ENCODE peak calls at places on chromosomes 11 and 22, in eight cellular contexts. W, E, T, P, C, Y, Q and A are unnamed samples.

GRCh38 chr11:130209944-130210854 is 50.6 kb downstream of the ST14 start:
- DNase-seq in Q (no peak), T (no peak), P (no peak), E (no peak), C (no peak), W (no peak), Y (no peak), A (no peak)

GRCh38 chr22:49369726-49370717 is 457.7 kb downstream of the BRD1 start:
- DNase-seq in Y (no peak), P (no peak), Q (no peak), C (no peak), E (no peak), T (no peak), W (no peak), A (no peak)

GRCh38 chr11:83612891-83613766 is 327.0 kb upstream of the CCDC90B start:
- DNase-seq in P (peak), Y (no peak), C (no peak), E (no peak), T (no peak), Q (no peak), W (no peak), A (no peak)

GRCh38 chr11:125621995-125622394 is 3.0 kb upstream of the CHEK1 start:
- DNase-seq in E (no peak), W (no peak), Y (no peak), Q (no peak), T (no peak), C (no peak), P (no peak), A (no peak)

GRCh38 chr11:2581931-2582435 is 117.8 kb downstream of the KCNQ1OT1 start:
- DNase-seq in T (no peak), C (peak), W (no peak), E (no peak), Q (no peak), Y (no peak), P (no peak), A (peak)

GRCh38 chr11:118223576-118223975 is 1.2 kb downstream of the JAML start:
- DNase-seq in T (no peak), Q (no peak), P (no peak), E (no peak), C (no peak), Y (no peak), W (no peak), A (no peak)

GRCh38 chr22:25919452-25919851 is 177.5 kb downstream of the MYO18B start:
- DNase-seq in E (no peak), P (no peak), T (no peak), Q (no peak), C (no peak), Y (no peak), W (no peak), A (no peak)

GRCh38 chr11:28835790-28836189 is 727.6 kb downstream of the METTL15 start:
- DNase-seq in P (no peak), W (no peak), C (no peak), Y (no peak), E (no peak), T (no peak), Q (no peak), A (no peak)

GRCh38 chr11:129372609-129373488 is 2.8 kb upstream of the BARX2 start:
- DNase-seq in Q (no peak), C (no peak), T (no peak), W (no peak), Y (no peak), P (no peak), E (no peak), A (no peak)

GRCh38 chr22:47449508-47450270 is 687.2 kb downstream of the TBC1D22A start:
- DNase-seq in T (no peak), Q (no peak), C (no peak), E (no peak), W (no peak), Y (no peak), P (no peak), A (no peak)

GRCh38 chr11:118088531-118088930 is 1.8 kb upstream of the SMIM35 start:
- DNase-seq in Y (no peak), Q (peak), E (no peak), C (peak), W (no peak), T (no peak), P (no peak), A (no peak)